ENCODE peak calls at places on chromosomes 11 and 22, in eight cellular contexts. Y is esophagus squamous epithelium; R is EH; O is non-pigmented ciliary epithelial cell; T is AG04450; W is anterior cingulate cortex; S is activated CD4-positive, alpha-beta T cell treated with anti-CD3 and anti-CD28 coated beads for 36 hours; V is activated naive CD4-positive, alpha-beta T cell treated with anti-CD3 and anti-CD28 coated beads, Interleukin-2, amount 50 U/mL, for 16 hours. K is an unnamed sample.

GRCh38 chr11:86047275-86047991 is 21.5 kb downstream of the PICALM start:
- DNase-seq in Y (no peak), R (peak), O (no peak), T (no peak), W (no peak), S (peak), V (peak), K (no peak)

GRCh38 chr22:20420157-20420842 is 17.3 kb downstream of the SCARF2 start:
- DNase-seq in Y (no peak), R (no peak), O (no peak), T (no peak), W (no peak), S (no peak), V (peak), K (no peak)

GRCh38 chr11:1875093-1875785 is 16.5 kb downstream of the PRR33 start:
- DNase-seq in Y (no peak), R (no peak), O (no peak), T (no peak), W (no peak), S (peak), V (peak), K (no peak)

GRCh38 chr11:91164452-91164822 is 941.6 kb upstream of the CHORDC1 start:
- DNase-seq in Y (no peak), R (peak), O (no peak), T (no peak), W (no peak), S (no peak), V (no peak), K (no peak)

GRCh38 chr11:120197254-120197891 is 13.5 kb upstream of the OAF start:
- DNase-seq in Y (no peak), R (peak), O (no peak), T (no peak), W (no peak), S (no peak), V (no peak), K (no peak)

GRCh38 chr11:9380773-9381172 is 3.7 kb upstream of the IPO7 start:
- DNase-seq in Y (no peak), R (peak), O (no peak), T (no peak), W (no peak), S (no peak), V (no peak), K (no peak)

GRCh38 chr11:134228625-134229024 is 4.2 kb downstream of the VPS26B start:
- DNase-seq in Y (no peak), R (peak), O (no peak), T (no peak), W (no peak), S (peak), V (no peak), K (no peak)

GRCh38 chr11:69257838-69258658 is 35.9 kb upstream of the MYEOV start:
- DNase-seq in Y (no peak), R (no peak), O (no peak), T (no peak), W (no peak), S (no peak), V (no peak), K (no peak)

GRCh38 chr11:78256962-78257361 is 68.2 kb downstream of the USP35 start:
- DNase-seq in Y (no peak), R (peak), O (peak), T (peak), W (no peak), S (no peak), V (no peak), K (no peak)

GRCh38 chr11:69071956-69072355 is 23.2 kb downstream of the TPCN2 start:
- DNase-seq in Y (no peak), R (no peak), O (no peak), T (no peak), W (no peak), S (no peak), V (no peak), K (no peak)

GRCh38 chr22:41831383-41831782 is 1.5 kb upstream of the SREBF2 start:
- DNase-seq in Y (no peak), R (peak), O (no peak), T (no peak), W (no peak), S (peak), V (no peak), K (no peak)

GRCh38 chr22:46758867-46759290 is 3.6 kb upstream of the TBC1D22A start:
- DNase-seq in Y (no peak), R (peak), O (no peak), T (peak), W (peak), S (peak), V (peak), K (peak)

GRCh38 chr11:95154514-95154913 is 64.9 kb downstream of the ENDOD1 start:
- DNase-seq in Y (no peak), R (no peak), O (no peak), T (no peak), W (no peak), S (peak), V (peak), K (peak)

GRCh38 chr11:93659841-93660240 is 1.6 kb upstream of the CEP295 start:
- DNase-seq in Y (no peak), R (no peak), O (peak), T (no peak), W (no peak), S (no peak), V (no peak), K (no peak)

GRCh38 chr11:32421992-32422391 is 13.3 kb downstream of the WT1 start:
- DNase-seq in Y (no peak), R (no peak), O (no peak), T (no peak), W (no peak), S (no peak), V (no peak), K (no peak)

GRCh38 chr11:13183094-13183825 is 94.3 kb upstream of the BMAL1 start:
- DNase-seq in Y (no peak), R (peak), O (no peak), T (no peak), W (no peak), S (peak), V (no peak), K (no peak)

GRCh38 chr11:9461760-9462134 is 935 bp downstream of the ZNF143 start:
- DNase-seq in Y (no peak), R (peak), O (no peak), T (no peak), W (no peak), S (no peak), V (no peak), K (no peak)

GRCh38 chr11:123434262-123434661 is 4.2 kb downstream of the GRAMD1B start:
- DNase-seq in Y (no peak), R (peak), O (no peak), T (no peak), W (no peak), S (peak), V (no peak), K (no peak)

GRCh38 chr22:43481528-43482309 is 69.9 kb downstream of the MPPED1 start:
- DNase-seq in Y (no peak), R (no peak), O (no peak), T (no peak), W (no peak), S (peak), V (no peak), K (no peak)

GRCh38 chr11:8327761-8328192 is 64.1 kb upstream of the LMO1 start:
- DNase-seq in Y (no peak), R (no peak), O (no peak), T (no peak), W (no peak), S (no peak), V (no peak), K (no peak)

GRCh38 chr11:67410369-67410831 is 5.1 kb upstream of the CARNS1 start:
- DNase-seq in Y (no peak), R (no peak), O (no peak), T (no peak), W (peak), S (no peak), V (no peak), K (no peak)